ENCODE peak calls at places on chromosomes 1 and 21, in six cellular contexts. One of them, this sample, is unnamed.

GRCh38 chr1:89881415-89882058 is 60.7 kb downstream of the LRRC8D start:
- DNase-seq in neuronal stem cell: no peak
- DNase-seq in H9: no peak
- DNase-seq in H1: no peak
- DNase-seq in IMR-90: no peak
- DNase-seq in trophoblast cell: peak; percentile 21
- DNase-seq in this sample: no peak

GRCh38 chr21:35882791-35883240 is 177.5 kb downstream of the SETD4 start:
- DNase-seq in H1: no peak
- DNase-seq in trophoblast cell: no peak
- DNase-seq in H9: no peak
- DNase-seq in neuronal stem cell: no peak
- DNase-seq in IMR-90: peak; percentile 33
- DNase-seq in this sample: no peak

GRCh38 chr1:35319988-35320713 is 51.6 kb downstream of the ZMYM4 start:
- DNase-seq in H9: no peak
- DNase-seq in IMR-90: peak; percentile 31
- DNase-seq in neuronal stem cell: no peak
- DNase-seq in H1: no peak
- DNase-seq in trophoblast cell: no peak
- DNase-seq in this sample: no peak

GRCh38 chr1:41890841-41891311 is 27.8 kb downstream of the HIVEP3 start:
- DNase-seq in IMR-90: peak; percentile 29
- DNase-seq in H1: no peak
- DNase-seq in trophoblast cell: peak; percentile 49
- DNase-seq in neuronal stem cell: no peak
- DNase-seq in H9: no peak
- DNase-seq in this sample: peak; percentile 50

GRCh38 chr1:236175642-236176336 is 33.5 kb downstream of the GPR137B start:
- DNase-seq in H9: no peak
- DNase-seq in trophoblast cell: no peak
- DNase-seq in H1: no peak
- DNase-seq in neuronal stem cell: no peak
- DNase-seq in IMR-90: no peak
- DNase-seq in this sample: no peak

GRCh38 chr1:53956308-53957168 is 10.4 kb downstream of the LRRC42 start:
- DNase-seq in IMR-90: no peak
- DNase-seq in neuronal stem cell: no peak
- DNase-seq in trophoblast cell: no peak
- DNase-seq in H1: no peak
- DNase-seq in H9: no peak
- DNase-seq in this sample: peak; percentile 33

GRCh38 chr21:38247738-38248509 is 8.9 kb upstream of the KCNJ15 start:
- DNase-seq in trophoblast cell: no peak
- DNase-seq in H1: no peak
- DNase-seq in H9: no peak
- DNase-seq in IMR-90: no peak
- DNase-seq in neuronal stem cell: no peak
- DNase-seq in this sample: no peak

GRCh38 chr1:63794927-63795326 is 21.1 kb downstream of the ROR1 start:
- DNase-seq in trophoblast cell: no peak
- DNase-seq in H9: peak; percentile 70
- DNase-seq in H1: peak; percentile 60
- DNase-seq in IMR-90: peak; percentile 28
- DNase-seq in neuronal stem cell: no peak
- DNase-seq in this sample: no peak

GRCh38 chr21:38506606-38507331 is 8.5 kb upstream of the ERG start:
- DNase-seq in IMR-90: no peak
- DNase-seq in H1: no peak
- DNase-seq in trophoblast cell: no peak
- DNase-seq in H9: no peak
- DNase-seq in neuronal stem cell: no peak
- DNase-seq in this sample: peak; percentile 27

GRCh38 chr1:53525595-53525994 is 66.4 kb downstream of the DMRTB1 start:
- DNase-seq in H9: peak; percentile 69
- DNase-seq in neuronal stem cell: no peak
- DNase-seq in trophoblast cell: no peak
- DNase-seq in H1: no peak
- DNase-seq in IMR-90: no peak
- DNase-seq in this sample: no peak

GRCh38 chr1:23169219-23169575 is 541 bp upstream of the LUZP1 start:
- DNase-seq in H9: no peak
- DNase-seq in trophoblast cell: no peak
- DNase-seq in IMR-90: no peak
- DNase-seq in H1: no peak
- DNase-seq in neuronal stem cell: no peak
- DNase-seq in this sample: no peak

GRCh38 chr1:89957063-89957462 is 37.8 kb upstream of the ZNF326 start:
- DNase-seq in H9: no peak
- DNase-seq in trophoblast cell: no peak
- DNase-seq in IMR-90: no peak
- DNase-seq in neuronal stem cell: no peak
- DNase-seq in H1: no peak
- DNase-seq in this sample: no peak

GRCh38 chr1:183433703-183434102 is 15.5 kb upstream of the NMNAT2 start:
- DNase-seq in neuronal stem cell: no peak
- DNase-seq in trophoblast cell: no peak
- DNase-seq in H1: no peak
- DNase-seq in H9: no peak
- DNase-seq in IMR-90: no peak
- DNase-seq in this sample: no peak

GRCh38 chr1:168788262-168788661 is 59.3 kb upstream of the DPT start:
- DNase-seq in IMR-90: no peak
- DNase-seq in trophoblast cell: no peak
- DNase-seq in H9: no peak
- DNase-seq in neuronal stem cell: no peak
- DNase-seq in H1: no peak
- DNase-seq in this sample: no peak

GRCh38 chr1:168786476-168787330 is 57.7 kb upstream of the DPT start:
- DNase-seq in H9: no peak
- DNase-seq in trophoblast cell: no peak
- DNase-seq in H1: no peak
- DNase-seq in neuronal stem cell: no peak
- DNase-seq in IMR-90: no peak
- DNase-seq in this sample: no peak

GRCh38 chr1:168782731-168783130 is 53.7 kb upstream of the DPT start:
- DNase-seq in trophoblast cell: peak; percentile 69
- DNase-seq in H9: no peak
- DNase-seq in neuronal stem cell: no peak
- DNase-seq in IMR-90: no peak
- DNase-seq in H1: no peak
- DNase-seq in this sample: no peak

GRCh38 chr1:168783424-168783823 is 54.4 kb upstream of the DPT start:
- DNase-seq in trophoblast cell: peak; percentile 27
- DNase-seq in H1: no peak
- DNase-seq in neuronal stem cell: no peak
- DNase-seq in H9: no peak
- DNase-seq in IMR-90: no peak
- DNase-seq in this sample: peak; percentile 66

GRCh38 chr1:168783831-168784230 is 54.8 kb upstream of the DPT start:
- DNase-seq in IMR-90: no peak
- DNase-seq in H9: no peak
- DNase-seq in neuronal stem cell: no peak
- DNase-seq in H1: no peak
- DNase-seq in trophoblast cell: peak; percentile 20
- DNase-seq in this sample: peak; percentile 77
- H4K8ac ChIP-seq in IMR-90: no peak overlapping the region
- H4K8ac ChIP-seq in H9: no peak overlapping the region
- H4K8ac ChIP-seq in neuronal stem cell: no peak overlapping the region
- H4K8ac ChIP-seq in H1: no peak overlapping the region
- H4K8ac ChIP-seq in trophoblast cell: no peak overlapping the region
- H4K8ac ChIP-seq in this sample: no peak overlapping the region

GRCh38 chr1:160676869-160677597 is 30.2 kb upstream of the SLAMF1 start:
- DNase-seq in H1: no peak
- DNase-seq in IMR-90: no peak
- DNase-seq in H9: no peak
- DNase-seq in trophoblast cell: no peak
- DNase-seq in neuronal stem cell: no peak
- DNase-seq in this sample: no peak
- H2BK5ac ChIP-seq in H1: no peak overlapping the region
- H2BK5ac ChIP-seq in IMR-90: no peak overlapping the region
- H2BK5ac ChIP-seq in H9: no peak overlapping the region
- H2BK5ac ChIP-seq in trophoblast cell: no peak overlapping the region
- H2BK5ac ChIP-seq in neuronal stem cell: no peak overlapping the region
- H2BK5ac ChIP-seq in this sample: no peak overlapping the region

DNA sequence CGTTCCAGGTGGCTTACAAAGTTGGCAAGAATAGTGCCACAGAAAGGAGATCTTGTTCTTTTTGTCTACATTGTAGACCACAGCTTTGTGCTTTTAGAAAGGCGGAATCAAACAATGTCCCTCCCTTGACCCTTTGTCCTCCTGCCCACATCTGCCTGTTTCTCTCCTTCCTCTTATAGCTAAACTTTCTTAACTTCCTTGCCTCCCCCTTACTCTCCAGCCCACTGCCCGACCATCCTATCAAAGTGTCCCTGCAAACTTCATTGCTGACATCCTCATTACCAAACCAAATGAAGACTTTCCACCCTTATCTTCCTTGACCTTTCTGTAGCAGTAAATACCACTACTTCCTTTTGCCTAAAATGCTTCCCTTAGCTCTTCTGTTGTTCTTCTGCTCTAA is 5.0 kb downstream of the SELP start:
- DNase-seq in trophoblast cell: no peak
- DNase-seq in IMR-90: no peak
- DNase-seq in H9: no peak
- DNase-seq in neuronal stem cell: no peak
- DNase-seq in H1: no peak
- DNase-seq in this sample: no peak
- H4K91ac ChIP-seq in trophoblast cell: no peak overlapping the region
- H4K91ac ChIP-seq in IMR-90: no peak overlapping the region
- H4K91ac ChIP-seq in H9: no peak overlapping the region
- H4K91ac ChIP-seq in neuronal stem cell: no peak overlapping the region
- H4K91ac ChIP-seq in H1: no peak overlapping the region
- H4K91ac ChIP-seq in this sample: no peak overlapping the region

GRCh38 chr1:179025975-179026812 is 500 bp downstream of the FAM20B start:
- DNase-seq in IMR-90: no peak
- DNase-seq in H9: peak; percentile 78
- DNase-seq in neuronal stem cell: peak; percentile 76
- DNase-seq in trophoblast cell: peak; percentile 85
- DNase-seq in H1: peak; percentile 17
- DNase-seq in this sample: peak; percentile 50

GRCh38 chr1:179021873-179022272 is 3.8 kb upstream of the FAM20B start:
- DNase-seq in H1: no peak
- DNase-seq in neuronal stem cell: no peak
- DNase-seq in trophoblast cell: no peak
- DNase-seq in IMR-90: peak; percentile 51
- DNase-seq in H9: no peak
- DNase-seq in this sample: no peak

GRCh38 chr1:179026813-179027664 is 1.3 kb downstream of the FAM20B start:
- DNase-seq in H1: no peak
- DNase-seq in neuronal stem cell: no peak
- DNase-seq in IMR-90: no peak
- DNase-seq in trophoblast cell: no peak
- DNase-seq in H9: no peak
- DNase-seq in this sample: no peak

GRCh38 chr1:179023946-179024345 is 1.7 kb upstream of the FAM20B start:
- DNase-seq in trophoblast cell: no peak
- DNase-seq in H9: no peak
- DNase-seq in H1: no peak
- DNase-seq in neuronal stem cell: no peak
- DNase-seq in IMR-90: no peak
- DNase-seq in this sample: no peak

DNA sequence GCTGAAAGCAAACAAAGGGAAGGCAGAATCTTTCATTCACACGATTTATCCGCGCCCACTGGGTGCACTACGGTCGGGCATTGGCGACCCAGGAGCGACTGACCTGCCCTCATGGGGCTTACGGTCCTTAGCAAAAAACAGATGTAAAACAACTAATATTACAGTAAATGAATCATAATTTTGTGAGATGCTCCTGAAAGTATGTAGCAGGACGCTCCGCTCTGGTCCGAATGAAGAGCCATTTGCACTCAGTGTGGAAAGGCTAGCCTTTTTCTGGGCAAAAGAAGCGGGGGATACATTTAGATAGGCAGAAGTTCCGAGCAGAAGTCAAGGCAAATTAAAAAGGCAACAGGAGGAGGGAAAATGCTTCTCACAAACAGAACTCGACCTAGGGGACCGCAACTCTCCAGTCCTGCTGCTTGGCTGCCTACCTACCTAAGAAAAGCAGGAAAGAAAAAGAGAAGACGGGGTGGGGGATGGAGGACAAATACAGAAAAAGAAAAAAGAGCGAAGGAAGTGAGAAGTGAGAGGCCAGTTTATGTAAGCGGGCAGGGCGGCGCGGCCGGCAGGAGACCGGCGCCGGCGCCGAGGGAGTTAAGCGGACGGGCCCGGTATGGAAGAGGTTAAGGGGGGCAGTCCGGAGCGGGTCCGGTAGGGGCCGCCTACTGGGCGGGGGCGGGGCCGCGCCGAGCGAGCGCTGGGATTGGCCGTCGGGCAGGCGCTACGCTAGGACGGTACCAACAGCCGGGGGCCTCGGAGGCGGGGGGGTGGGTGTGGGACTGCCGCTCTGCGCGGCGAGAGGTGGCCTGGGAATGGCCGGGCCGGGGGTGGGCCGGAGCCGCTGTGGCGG is at the start of gene FAM20B:
- DNase-seq in neuronal stem cell: peak; percentile 89
- DNase-seq in trophoblast cell: peak; percentile 93
- DNase-seq in H9: peak; percentile 96
- DNase-seq in IMR-90: peak; percentile 88
- DNase-seq in H1: peak; percentile 82
- DNase-seq in this sample: peak; percentile 93
- H4K8ac ChIP-seq in neuronal stem cell: no peak within 1 kb of the TSS
- H4K8ac ChIP-seq in trophoblast cell: peak within 1 kb of the TSS; percentile 92
- H4K8ac ChIP-seq in H9: no peak within 1 kb of the TSS
- H4K8ac ChIP-seq in IMR-90: peak within 1 kb of the TSS; percentile 92
- H4K8ac ChIP-seq in H1: peak within 1 kb of the TSS; percentile 82
- H4K8ac ChIP-seq in this sample: peak within 1 kb of the TSS; percentile 95